ENCODE peak calls at places on chromosomes 5 and 9, in seven cellular contexts. One of them, this sample, is unnamed.

GRCh38 chr5:73826761-73827450 is 200.9 kb downstream of the ARHGEF28 start:
- DNase-seq in uterus: peak
- DNase-seq in adrenal gland: peak
- DNase-seq in gastrocnemius medialis: no peak
- DNase-seq in A549: peak
- DNase-seq in body of pancreas: peak
- DNase-seq in sigmoid colon: no peak
- DNase-seq in this sample: no peak

GRCh38 chr5:102583663-102584062 is 84.9 kb upstream of the SLCO6A1 start:
- DNase-seq in uterus: no peak
- DNase-seq in adrenal gland: no peak
- DNase-seq in gastrocnemius medialis: no peak
- DNase-seq in A549: peak
- DNase-seq in body of pancreas: no peak
- DNase-seq in sigmoid colon: no peak
- DNase-seq in this sample: no peak

GRCh38 chr9:75382126-75382525 is 293.8 kb downstream of the OSTF1 start:
- DNase-seq in uterus: no peak
- DNase-seq in adrenal gland: no peak
- DNase-seq in gastrocnemius medialis: no peak
- DNase-seq in A549: no peak
- DNase-seq in body of pancreas: no peak
- DNase-seq in sigmoid colon: no peak
- DNase-seq in this sample: no peak

GRCh38 chr5:23506329-23507236 is 826 bp upstream of the PRDM9 start:
- DNase-seq in uterus: no peak
- DNase-seq in adrenal gland: no peak
- DNase-seq in gastrocnemius medialis: no peak
- DNase-seq in A549: peak
- DNase-seq in body of pancreas: peak
- DNase-seq in sigmoid colon: no peak
- DNase-seq in this sample: no peak

GRCh38 chr9:127612993-127613954 is 1.2 kb downstream of the STXBP1 start:
- DNase-seq in uterus: peak
- DNase-seq in adrenal gland: peak
- DNase-seq in gastrocnemius medialis: peak
- DNase-seq in A549: peak
- DNase-seq in body of pancreas: peak
- DNase-seq in sigmoid colon: peak
- DNase-seq in this sample: peak

GRCh38 chr9:130707225-130707976 is 13.8 kb downstream of the EXOSC2 start:
- DNase-seq in uterus: peak
- DNase-seq in adrenal gland: peak
- DNase-seq in gastrocnemius medialis: no peak
- DNase-seq in A549: peak
- DNase-seq in body of pancreas: peak
- DNase-seq in sigmoid colon: peak
- DNase-seq in this sample: no peak

GRCh38 chr9:77455312-77455927 is 192.7 kb downstream of the GNA14 start:
- DNase-seq in uterus: no peak
- DNase-seq in adrenal gland: no peak
- DNase-seq in gastrocnemius medialis: no peak
- DNase-seq in A549: peak
- DNase-seq in body of pancreas: no peak
- DNase-seq in sigmoid colon: no peak
- DNase-seq in this sample: peak

GRCh38 chr5:97488126-97488668 is 305.1 kb upstream of the RIOK2 start:
- DNase-seq in uterus: no peak
- DNase-seq in adrenal gland: no peak
- DNase-seq in gastrocnemius medialis: no peak
- DNase-seq in A549: no peak
- DNase-seq in body of pancreas: no peak
- DNase-seq in sigmoid colon: no peak
- DNase-seq in this sample: no peak

GRCh38 chr5:41794478-41794877 is 75.7 kb downstream of the OXCT1 start:
- DNase-seq in uterus: no peak
- DNase-seq in adrenal gland: no peak
- DNase-seq in gastrocnemius medialis: no peak
- DNase-seq in A549: peak
- DNase-seq in body of pancreas: no peak
- DNase-seq in sigmoid colon: no peak
- DNase-seq in this sample: peak

GRCh38 chr5:125926172-125926571 is 497.0 kb upstream of the GRAMD2B start:
- DNase-seq in uterus: no peak
- DNase-seq in adrenal gland: no peak
- DNase-seq in gastrocnemius medialis: no peak
- DNase-seq in A549: no peak
- DNase-seq in body of pancreas: no peak
- DNase-seq in sigmoid colon: no peak
- DNase-seq in this sample: no peak

GRCh38 chr5:81749186-81749561 is 1.7 kb downstream of the SSBP2 start:
- DNase-seq in uterus: no peak
- DNase-seq in adrenal gland: no peak
- DNase-seq in gastrocnemius medialis: no peak
- DNase-seq in A549: no peak
- DNase-seq in body of pancreas: peak
- DNase-seq in sigmoid colon: no peak
- DNase-seq in this sample: no peak

GRCh38 chr5:4191703-4192102 is 596.1 kb downstream of the IRX1 start:
- DNase-seq in uterus: no peak
- DNase-seq in adrenal gland: no peak
- DNase-seq in gastrocnemius medialis: no peak
- DNase-seq in A549: no peak
- DNase-seq in body of pancreas: no peak
- DNase-seq in sigmoid colon: no peak
- DNase-seq in this sample: no peak

GRCh38 chr5:23234153-23234729 is 273.2 kb upstream of the PRDM9 start:
- DNase-seq in uterus: no peak
- DNase-seq in adrenal gland: no peak
- DNase-seq in gastrocnemius medialis: no peak
- DNase-seq in A549: no peak
- DNase-seq in body of pancreas: no peak
- DNase-seq in sigmoid colon: no peak
- DNase-seq in this sample: no peak

GRCh38 chr5:56817306-56817986 is 2.1 kb downstream of the MAP3K1 start:
- DNase-seq in uterus: no peak
- DNase-seq in adrenal gland: no peak
- DNase-seq in gastrocnemius medialis: no peak
- DNase-seq in A549: no peak
- DNase-seq in body of pancreas: no peak
- DNase-seq in sigmoid colon: no peak
- DNase-seq in this sample: no peak

GRCh38 chr9:129495422-129496186 is 125.3 kb downstream of the C9orf50 start:
- DNase-seq in uterus: peak
- DNase-seq in adrenal gland: peak
- DNase-seq in gastrocnemius medialis: peak
- DNase-seq in A549: peak
- DNase-seq in body of pancreas: peak
- DNase-seq in sigmoid colon: peak
- DNase-seq in this sample: peak

GRCh38 chr9:129494113-129494789 is 126.7 kb downstream of the C9orf50 start:
- DNase-seq in uterus: no peak
- DNase-seq in adrenal gland: peak
- DNase-seq in gastrocnemius medialis: no peak
- DNase-seq in A549: no peak
- DNase-seq in body of pancreas: peak
- DNase-seq in sigmoid colon: no peak
- DNase-seq in this sample: no peak

GRCh38 chr9:129497064-129497836 is 123.7 kb downstream of the C9orf50 start:
- DNase-seq in uterus: no peak
- DNase-seq in adrenal gland: peak
- DNase-seq in gastrocnemius medialis: no peak
- DNase-seq in A549: no peak
- DNase-seq in body of pancreas: peak
- DNase-seq in sigmoid colon: peak
- DNase-seq in this sample: no peak

GRCh38 chr9:129497837-129498450 is 123.0 kb downstream of the C9orf50 start:
- DNase-seq in uterus: no peak
- DNase-seq in adrenal gland: peak
- DNase-seq in gastrocnemius medialis: no peak
- DNase-seq in A549: no peak
- DNase-seq in body of pancreas: no peak
- DNase-seq in sigmoid colon: peak
- DNase-seq in this sample: no peak

DNA sequence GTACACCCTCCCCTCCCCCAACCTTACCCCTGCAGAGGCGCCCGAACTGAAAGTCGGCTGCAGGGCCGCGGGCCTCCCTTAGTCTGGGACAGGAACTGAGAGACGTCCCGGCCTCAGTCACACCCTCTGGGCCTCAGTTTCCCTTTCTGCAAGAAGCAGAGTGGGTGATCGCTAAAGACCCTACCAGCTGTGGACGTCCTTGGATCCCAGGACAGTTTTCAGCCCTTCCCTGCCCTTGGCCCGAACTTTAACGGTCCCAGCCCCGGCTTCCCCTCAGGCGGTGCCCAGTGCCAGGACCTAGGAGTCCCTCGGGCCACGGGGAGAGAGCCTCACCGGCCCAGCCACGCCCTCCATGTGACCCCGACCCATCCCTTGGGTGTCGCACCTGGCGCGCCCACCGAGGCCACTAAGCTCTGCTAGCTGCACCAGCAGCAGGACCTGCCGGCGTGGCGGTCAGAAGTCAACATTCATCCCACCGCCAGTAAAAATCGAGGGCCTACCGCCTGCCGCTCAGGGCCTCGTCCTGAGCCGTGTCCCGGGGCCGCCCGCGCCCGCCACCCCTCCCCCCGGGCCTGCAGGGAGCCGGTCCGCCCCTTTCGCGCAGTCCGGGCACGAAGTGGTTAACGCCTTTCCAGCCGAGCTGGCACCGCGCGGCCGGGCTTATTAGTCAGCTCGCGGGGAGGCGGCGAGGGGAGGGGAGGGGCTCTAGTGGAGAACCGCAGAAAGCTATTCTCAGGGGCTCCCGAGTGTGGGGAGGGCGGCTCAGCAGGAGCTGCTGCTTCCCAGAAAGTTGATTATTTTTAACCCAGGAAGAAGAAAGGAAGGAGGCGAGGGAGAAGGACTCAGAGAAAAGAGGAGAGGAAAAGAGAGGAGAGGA is 124.5 kb downstream of the C9orf50 start:
- DNase-seq in uterus: peak
- DNase-seq in adrenal gland: peak
- DNase-seq in gastrocnemius medialis: peak
- DNase-seq in A549: peak
- DNase-seq in body of pancreas: peak
- DNase-seq in sigmoid colon: peak
- DNase-seq in this sample: no peak
- TF ChIP-seq POLR2A in uterus: peak
- TF ChIP-seq POLR2A in adrenal gland: peak
- TF ChIP-seq POLR2A in gastrocnemius medialis: peak
- TF ChIP-seq POLR2A in A549: peak
- TF ChIP-seq POLR2A in body of pancreas: no peak
- TF ChIP-seq POLR2A in sigmoid colon: peak
- TF ChIP-seq POLR2A in this sample: peak

GRCh38 chr5:10654566-10654965 is 90.7 kb downstream of the ANKRD33B start:
- DNase-seq in uterus: no peak
- DNase-seq in adrenal gland: no peak
- DNase-seq in gastrocnemius medialis: no peak
- DNase-seq in A549: no peak
- DNase-seq in body of pancreas: peak
- DNase-seq in sigmoid colon: peak
- DNase-seq in this sample: no peak
- TF ChIP-seq POLR2A in uterus: no peak
- TF ChIP-seq POLR2A in adrenal gland: no peak
- TF ChIP-seq POLR2A in gastrocnemius medialis: no peak
- TF ChIP-seq POLR2A in A549: no peak
- TF ChIP-seq POLR2A in body of pancreas: no peak
- TF ChIP-seq POLR2A in sigmoid colon: no peak
- TF ChIP-seq POLR2A in this sample: no peak

GRCh38 chr5:132839426-132840301 is 9.2 kb upstream of the SHROOM1 start:
- DNase-seq in uterus: no peak
- DNase-seq in adrenal gland: no peak
- DNase-seq in gastrocnemius medialis: no peak
- DNase-seq in A549: no peak
- DNase-seq in body of pancreas: no peak
- DNase-seq in sigmoid colon: no peak
- DNase-seq in this sample: no peak

GRCh38 chr5:132840313-132840712 is 9.9 kb upstream of the SHROOM1 start:
- DNase-seq in uterus: no peak
- DNase-seq in adrenal gland: no peak
- DNase-seq in gastrocnemius medialis: no peak
- DNase-seq in A549: no peak
- DNase-seq in body of pancreas: no peak
- DNase-seq in sigmoid colon: no peak
- DNase-seq in this sample: no peak

GRCh38 chr5:132838516-132839282 is 8.3 kb upstream of the SHROOM1 start:
- DNase-seq in uterus: no peak
- DNase-seq in adrenal gland: no peak
- DNase-seq in gastrocnemius medialis: no peak
- DNase-seq in A549: no peak
- DNase-seq in body of pancreas: no peak
- DNase-seq in sigmoid colon: no peak
- DNase-seq in this sample: no peak

GRCh38 chr5:132837868-132838267 is 7.4 kb upstream of the SHROOM1 start:
- DNase-seq in uterus: no peak
- DNase-seq in adrenal gland: no peak
- DNase-seq in gastrocnemius medialis: no peak
- DNase-seq in A549: no peak
- DNase-seq in body of pancreas: peak
- DNase-seq in sigmoid colon: no peak
- DNase-seq in this sample: no peak

DNA sequence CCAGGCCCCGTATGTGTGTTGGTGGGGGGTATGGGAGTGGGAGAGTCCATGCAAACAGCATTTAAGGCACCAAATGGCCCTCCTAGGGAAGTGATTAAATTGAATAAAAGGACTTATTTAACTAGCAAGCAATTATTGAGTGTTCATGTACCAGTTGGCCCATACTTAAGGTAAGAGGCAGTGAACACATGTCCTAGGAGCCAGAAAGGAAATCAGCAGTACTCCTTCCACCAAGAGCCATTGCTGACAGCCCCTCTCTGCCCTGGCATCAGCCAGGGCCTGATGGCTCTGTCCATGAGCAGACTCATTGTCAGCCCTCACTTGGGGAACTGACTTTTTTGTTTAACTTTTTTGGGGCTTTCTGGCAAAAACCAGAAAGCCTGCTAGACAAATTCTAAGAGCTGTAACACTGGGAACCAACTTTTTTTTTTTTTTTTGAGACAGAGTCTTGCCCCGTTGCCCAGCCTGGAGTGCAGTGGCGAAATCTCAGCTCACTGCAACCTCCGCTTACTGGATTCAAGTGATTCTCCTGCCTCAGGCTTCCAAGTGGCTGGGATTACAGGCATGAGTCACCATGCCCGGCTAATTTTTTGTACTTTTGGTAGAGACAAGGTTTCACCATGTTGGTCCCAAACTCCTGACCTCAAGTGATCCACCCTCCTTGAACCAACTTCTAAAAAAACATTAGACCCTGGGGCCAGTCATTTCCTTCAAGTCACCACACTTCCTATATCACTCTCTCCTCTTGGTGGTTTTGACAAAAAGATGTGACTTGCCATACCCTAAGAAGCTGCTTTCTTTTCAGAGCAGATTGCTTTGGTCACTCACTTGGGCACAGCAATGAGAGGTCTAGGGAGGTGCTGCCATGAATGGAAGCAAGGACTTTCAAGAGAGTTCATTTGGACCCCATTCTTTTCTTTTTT is 10.7 kb upstream of the SHROOM1 start:
- DNase-seq in uterus: no peak
- DNase-seq in adrenal gland: no peak
- DNase-seq in gastrocnemius medialis: no peak
- DNase-seq in A549: no peak
- DNase-seq in body of pancreas: no peak
- DNase-seq in sigmoid colon: no peak
- DNase-seq in this sample: no peak
- TF ChIP-seq POLR2A in uterus: no peak
- TF ChIP-seq POLR2A in adrenal gland: no peak
- TF ChIP-seq POLR2A in gastrocnemius medialis: no peak
- TF ChIP-seq POLR2A in A549: no peak
- TF ChIP-seq POLR2A in body of pancreas: no peak
- TF ChIP-seq POLR2A in sigmoid colon: no peak
- TF ChIP-seq POLR2A in this sample: no peak

GRCh38 chr5:172905346-172905756 is 53.9 kb upstream of the RPL26L1 start:
- DNase-seq in uterus: no peak
- DNase-seq in adrenal gland: no peak
- DNase-seq in gastrocnemius medialis: no peak
- DNase-seq in A549: no peak
- DNase-seq in body of pancreas: no peak
- DNase-seq in sigmoid colon: peak
- DNase-seq in this sample: no peak
- TF ChIP-seq POLR2A in uterus: no peak
- TF ChIP-seq POLR2A in adrenal gland: no peak
- TF ChIP-seq POLR2A in gastrocnemius medialis: peak
- TF ChIP-seq POLR2A in A549: no peak
- TF ChIP-seq POLR2A in body of pancreas: no peak
- TF ChIP-seq POLR2A in sigmoid colon: peak
- TF ChIP-seq POLR2A in this sample: no peak

This sample was measured in H54.